ENCODE peak calls at places on chromosomes 5 and 9, in nine cellular contexts. O, Q, T, C, L, P, I, D and E are unnamed samples.
A peak's percentile ranks its signal among the peaks of the same experiment; 100 is the strongest.

GRCh38 chr5:178111925-178112324 is 1.4 kb upstream of the N4BP3 start:
- DNase-seq in O (no peak), Q (no peak), T (peak; percentile 64), C (peak; percentile 81), L (no peak), P (peak; percentile 48), I (no peak), D (no peak), E (no peak)

GRCh38 chr5:41433552-41434181 is 76.7 kb downstream of the PLCXD3 start:
- DNase-seq in O (peak; percentile 56), Q (peak; percentile 49), T (no peak), C (peak; percentile 36), L (no peak), P (no peak), I (peak; percentile 45), D (no peak), E (no peak)

GRCh38 chr5:78554595-78554994 is 94.0 kb downstream of the LHFPL2 start:
- DNase-seq in O (no peak), Q (no peak), T (no peak), C (no peak), L (no peak), P (no peak), I (no peak), D (no peak), E (no peak)

GRCh38 chr9:119961774-119962408 is 592.7 kb upstream of the BRINP1 start:
- DNase-seq in O (peak; percentile 82), Q (peak; percentile 40), T (peak; percentile 73), C (peak; percentile 42), L (peak; percentile 27), P (peak; percentile 71), I (peak; percentile 78), D (no peak), E (no peak)

GRCh38 chr5:1542011-1542410 is 18.3 kb upstream of the LPCAT1 start:
- DNase-seq in O (no peak), Q (no peak), T (no peak), C (peak; percentile 15), L (no peak), P (no peak), I (no peak), D (no peak), E (no peak)

GRCh38 chr5:160470437-160471341 is 49.0 kb downstream of the PTTG1 start:
- DNase-seq in O (no peak), Q (peak; percentile 45), T (no peak), C (no peak), L (no peak), P (no peak), I (no peak), D (peak; percentile 27), E (no peak)

GRCh38 chr5:128774605-128775004 is 190.7 kb upstream of the SLC27A6 start:
- DNase-seq in O (no peak), Q (no peak), T (no peak), C (no peak), L (no peak), P (no peak), I (no peak), D (no peak), E (no peak)

GRCh38 chr9:104279535-104280215 is 185.6 kb downstream of the SMC2 start:
- DNase-seq in O (no peak), Q (peak; percentile 68), T (no peak), C (peak; percentile 34), L (no peak), P (no peak), I (no peak), D (no peak), E (no peak)

GRCh38 chr5:175520321-175520720 is 42.0 kb downstream of the SFXN1 start:
- DNase-seq in O (no peak), Q (no peak), T (no peak), C (no peak), L (no peak), P (no peak), I (no peak), D (no peak), E (no peak)

GRCh38 chr9:71768388-71769174 is at the start of gene CEMIP2:
- DNase-seq in O (peak; percentile 90), Q (peak; percentile 81), T (peak; percentile 91), C (peak; percentile 94), L (peak; percentile 62), P (peak; percentile 96), I (peak; percentile 96), D (peak; percentile 88), E (peak; percentile 88)

GRCh38 chr5:126917918-126918623 is 112.3 kb downstream of the MARCHF3 start:
- DNase-seq in O (peak; percentile 67), Q (peak; percentile 87), T (peak; percentile 77), C (peak; percentile 67), L (no peak), P (peak; percentile 55), I (peak; percentile 63), D (no peak), E (no peak)

GRCh38 chr5:1333986-1334385 is 10.9 kb downstream of the CLPTM1L start:
- DNase-seq in O (no peak), Q (no peak), T (no peak), C (no peak), L (no peak), P (no peak), I (no peak), D (no peak), E (no peak)

GRCh38 chr5:1121101-1121500 is 9.2 kb upstream of the SLC12A7 start:
- DNase-seq in O (no peak), Q (no peak), T (no peak), C (no peak), L (no peak), P (no peak), I (no peak), D (no peak), E (no peak)

GRCh38 chr5:134594797-134595457 is 37.7 kb downstream of the SAR1B start:
- DNase-seq in O (no peak), Q (no peak), T (no peak), C (no peak), L (no peak), P (no peak), I (no peak), D (peak; percentile 54), E (peak; percentile 93)

GRCh38 chr9:4334439-4334838 is 34.6 kb upstream of the GLIS3 start:
- DNase-seq in O (peak; percentile 71), Q (peak; percentile 58), T (no peak), C (peak; percentile 24), L (peak; percentile 35), P (peak; percentile 59), I (no peak), D (no peak), E (no peak)

GRCh38 chr5:144390133-144390532 is 219.5 kb downstream of the KCTD16 start:
- DNase-seq in O (peak; percentile 57), Q (peak; percentile 14), T (peak; percentile 10), C (peak; percentile 15), L (no peak), P (peak; percentile 37), I (peak; percentile 23), D (no peak), E (no peak)

GRCh38 chr9:14687042-14687719 is 6.1 kb downstream of the ZDHHC21 start:
- DNase-seq in O (no peak), Q (peak; percentile 95), T (no peak), C (peak; percentile 80), L (no peak), P (no peak), I (no peak), D (no peak), E (no peak)

GRCh38 chr9:124359426-124359825 is 55.8 kb downstream of the PSMB7 start:
- DNase-seq in O (no peak), Q (no peak), T (no peak), C (no peak), L (no peak), P (no peak), I (no peak), D (no peak), E (no peak)

GRCh38 chr5:177403194-177403825 is 2.8 kb upstream of the PFN3 start:
- DNase-seq in O (peak; percentile 65), Q (peak; percentile 35), T (no peak), C (peak; percentile 50), L (no peak), P (peak; percentile 43), I (peak; percentile 58), D (peak; percentile 32), E (peak; percentile 37)

GRCh38 chr5:57825026-57825683 is 342.5 kb upstream of the ACTBL2 start:
- DNase-seq in O (no peak), Q (peak; percentile 93), T (no peak), C (peak; percentile 77), L (no peak), P (no peak), I (peak; percentile 59), D (no peak), E (no peak)

DNA sequence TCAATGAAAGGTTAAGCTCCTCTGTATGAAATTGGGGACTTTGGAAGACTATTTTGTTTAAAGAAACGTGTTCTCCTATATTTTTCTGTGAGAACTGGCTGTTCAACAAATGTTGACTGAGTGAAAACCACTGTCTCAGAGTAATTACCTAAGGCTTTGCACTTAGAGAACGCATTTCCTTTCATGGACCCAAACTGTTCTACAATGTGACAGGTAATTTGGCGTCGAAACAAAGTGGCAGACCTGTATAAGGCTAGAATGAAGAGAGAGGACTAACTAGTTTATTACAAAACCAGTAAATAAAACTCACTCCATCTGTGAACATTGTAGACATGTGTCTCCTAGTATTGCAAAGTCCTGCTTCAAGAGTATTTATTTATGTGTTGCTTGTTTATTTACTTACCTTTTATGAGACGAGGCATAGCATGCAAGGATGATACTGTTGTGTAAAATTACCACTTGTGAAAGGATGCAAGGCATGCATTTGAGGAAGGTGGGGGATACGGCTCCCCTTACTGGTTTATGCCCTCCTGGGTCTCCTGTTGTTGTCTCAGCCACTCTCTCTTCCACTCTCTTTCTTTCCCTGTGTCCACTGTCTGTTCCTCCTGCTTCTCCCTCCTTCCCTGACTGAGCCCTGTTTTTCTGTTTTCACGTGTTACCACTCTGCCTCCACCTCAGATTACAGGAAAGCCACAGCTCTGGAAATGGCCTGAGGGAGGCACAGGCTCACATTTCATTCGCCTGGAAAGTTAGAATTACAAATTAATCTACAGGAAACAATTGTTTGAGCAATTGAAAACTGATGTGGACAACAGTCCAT is 444.0 kb upstream of the ZNF608 start:
- DNase-seq in O (peak; percentile 28), Q (peak; percentile 49), T (peak; percentile 40), C (no peak), L (no peak), P (peak; percentile 17), I (no peak), D (no peak), E (no peak)
- H3K4me3 ChIP-seq in O (no peak overlapping the region), Q (no peak overlapping the region), T (no peak overlapping the region), C (no peak overlapping the region), L (no peak overlapping the region), P (no peak overlapping the region), I (no peak overlapping the region), D (no peak overlapping the region), E (no peak overlapping the region)

GRCh38 chr9:6367128-6367741 is 39.1 kb downstream of the TPD52L3 start:
- DNase-seq in O (no peak), Q (no peak), T (no peak), C (peak; percentile 14), L (no peak), P (no peak), I (no peak), D (no peak), E (no peak)
- TF ChIP-seq EZH2phosphoT487 in O (no peak), Q (no peak), T (no peak), C (no peak), L (no peak), P (no peak), I (no peak), D (no peak), E (no peak)

GRCh38 chr5:107696511-107696910 is 25.8 kb upstream of the EFNA5 start:
- DNase-seq in O (no peak), Q (no peak), T (no peak), C (no peak), L (no peak), P (no peak), I (no peak), D (no peak), E (no peak)
- H3K4me3 ChIP-seq in O (no peak overlapping the region), Q (no peak overlapping the region), T (no peak overlapping the region), C (no peak overlapping the region), L (no peak overlapping the region), P (no peak overlapping the region), I (peak overlapping the region; percentile 11), D (no peak overlapping the region), E (no peak overlapping the region)

GRCh38 chr5:132498686-132499271 is 8.2 kb upstream of the IRF1 start:
- DNase-seq in O (no peak), Q (peak; percentile 21), T (no peak), C (no peak), L (no peak), P (peak; percentile 3), I (no peak), D (no peak), E (peak; percentile 95)
- TF ChIP-seq EZH2phosphoT487 in O (no peak), Q (no peak), T (no peak), C (no peak), L (no peak), P (no peak), I (no peak), D (no peak), E (no peak)